ENCODE peak calls at places on chromosomes 1 and 21, in four cellular contexts. X is pancreas, N is hepatocyte, H is aorta. B is an unnamed sample.

GRCh38 chr1:246450485-246451251 is 56.4 kb downstream of the SMYD3 start:
- DNase-seq in X (no peak), N (peak; percentile 13), H (no peak), B (no peak)

GRCh38 chr1:164780863-164781262 is 221.9 kb downstream of the PBX1 start:
- DNase-seq in X (no peak), N (peak; percentile 36), H (no peak), B (peak; percentile 39)

GRCh38 chr1:8989821-8990220 is 36.4 kb downstream of the SLC2A7 start:
- DNase-seq in X (no peak), N (no peak), H (no peak), B (no peak)

GRCh38 chr1:206809504-206810084 is 37.3 kb upstream of the IL10 start:
- DNase-seq in X (no peak), N (peak; percentile 34), H (no peak), B (no peak)

GRCh38 chr1:243819438-243819839 is 30.6 kb downstream of the AKT3 start:
- DNase-seq in X (no peak), N (no peak), H (no peak), B (no peak)

GRCh38 chr1:168609133-168609715 is 32.8 kb downstream of the XCL1 start:
- DNase-seq in X (no peak), N (peak; percentile 27), H (peak; percentile 88), B (peak; percentile 68)

GRCh38 chr1:10693497-10694273 is 102.8 kb downstream of the CASZ1 start:
- DNase-seq in X (peak; percentile 81), N (peak; percentile 70), H (peak; percentile 86), B (peak; percentile 76)

GRCh38 chr1:210293191-210293607 is 35.5 kb upstream of the HHAT start:
- DNase-seq in X (no peak), N (peak; percentile 42), H (peak; percentile 90), B (peak; percentile 90)

GRCh38 chr1:55061706-55062321 is 22.5 kb downstream of the PCSK9 start:
- DNase-seq in X (no peak), N (no peak), H (peak; percentile 80), B (no peak)

GRCh38 chr1:109161836-109162606 is 48.1 kb downstream of the ELAPOR1 start:
- DNase-seq in X (no peak), N (peak; percentile 40), H (no peak), B (peak; percentile 77)

GRCh38 chr21:45593162-45594022 is 50.1 kb upstream of the PCBP3 start:
- DNase-seq in X (peak; percentile 52), N (no peak), H (peak; percentile 70), B (no peak)

GRCh38 chr1:31763671-31764306 is 351 bp downstream of the ADGRB2 start:
- DNase-seq in X (no peak), N (no peak), H (no peak), B (peak; percentile 59)

GRCh38 chr1:246199086-246199485 is 308.0 kb downstream of the SMYD3 start:
- DNase-seq in X (no peak), N (peak; percentile 15), H (no peak), B (no peak)

GRCh38 chr1:37403166-37403565 is 71.2 kb upstream of the ZC3H12A start:
- DNase-seq in X (no peak), N (no peak), H (peak; percentile 43), B (no peak)

GRCh38 chr1:80278936-80279335 is 1272.4 kb upstream of the ADGRL4 start:
- DNase-seq in X (no peak), N (no peak), H (no peak), B (no peak)

GRCh38 chr1:53557830-53558784 is 98.9 kb downstream of the DMRTB1 start:
- DNase-seq in X (peak; percentile 27), N (no peak), H (peak; percentile 48), B (no peak)

GRCh38 chr1:182713939-182714338 is 29.6 kb upstream of the RGS8 start:
- DNase-seq in X (no peak), N (no peak), H (no peak), B (no peak)

GRCh38 chr1:202857136-202857610 is 31.8 kb downstream of the RABIF start:
- DNase-seq in X (no peak), N (peak; percentile 65), H (no peak), B (no peak)

GRCh38 chr1:183191833-183192232 is 5.8 kb downstream of the LAMC2 start:
- DNase-seq in X (no peak), N (no peak), H (no peak), B (no peak)

GRCh38 chr1:85244271-85245053 is 15.0 kb downstream of the C1orf52 start:
- DNase-seq in X (no peak), N (peak; percentile 30), H (no peak), B (no peak)

GRCh38 chr1:58412071-58412580 is 134.4 kb downstream of the OMA1 start:
- DNase-seq in X (no peak), N (no peak), H (no peak), B (no peak)

GRCh38 chr1:244214009-244214967 is 163.2 kb downstream of the ZBTB18 start:
- DNase-seq in X (no peak), N (peak; percentile 64), H (no peak), B (no peak)

GRCh38 chr1:2592672-2593071 is 6.1 kb downstream of the PRXL2B start:
- DNase-seq in X (peak; percentile 58), N (no peak), H (peak; percentile 61), B (no peak)

GRCh38 chr1:154466879-154467767 is 34.9 kb upstream of the TDRD10 start:
- DNase-seq in X (no peak), N (no peak), H (peak; percentile 57), B (no peak)

GRCh38 chr1:224450164-224450955 is 15.8 kb upstream of the WDR26 start:
- DNase-seq in X (no peak), N (no peak), H (no peak), B (no peak)

GRCh38 chr1:185488673-185489311 is 171.7 kb upstream of the IVNS1ABP start:
- DNase-seq in X (peak; percentile 63), N (peak; percentile 67), H (no peak), B (no peak)

GRCh38 chr1:168092566-168093355 is 44.0 kb downstream of the GPR161 start:
- DNase-seq in X (no peak), N (no peak), H (no peak), B (no peak)

GRCh38 chr1:93707956-93708355 is 26.3 kb upstream of the BCAR3 start:
- DNase-seq in X (no peak), N (no peak), H (no peak), B (no peak)

GRCh38 chr1:211415700-211416099 is 76.3 kb downstream of the RD3 start:
- DNase-seq in X (no peak), N (no peak), H (no peak), B (no peak)

GRCh38 chr1:979744-980072 is 2.2 kb downstream of the PERM1 start:
- DNase-seq in X (no peak), N (no peak), H (no peak), B (no peak)
- H3K27ac ChIP-seq in X (no peak overlapping the region), N (no peak overlapping the region), H (no peak overlapping the region), B (no peak overlapping the region)

GRCh38 chr1:15158506-15159165 is 5.1 kb downstream of the TMEM51 start:
- DNase-seq in X (no peak), N (peak; percentile 70), H (no peak), B (no peak)
- H3K4me3 ChIP-seq in X (no peak overlapping the region), N (no peak overlapping the region), H (no peak overlapping the region), B (no peak overlapping the region)

DNA sequence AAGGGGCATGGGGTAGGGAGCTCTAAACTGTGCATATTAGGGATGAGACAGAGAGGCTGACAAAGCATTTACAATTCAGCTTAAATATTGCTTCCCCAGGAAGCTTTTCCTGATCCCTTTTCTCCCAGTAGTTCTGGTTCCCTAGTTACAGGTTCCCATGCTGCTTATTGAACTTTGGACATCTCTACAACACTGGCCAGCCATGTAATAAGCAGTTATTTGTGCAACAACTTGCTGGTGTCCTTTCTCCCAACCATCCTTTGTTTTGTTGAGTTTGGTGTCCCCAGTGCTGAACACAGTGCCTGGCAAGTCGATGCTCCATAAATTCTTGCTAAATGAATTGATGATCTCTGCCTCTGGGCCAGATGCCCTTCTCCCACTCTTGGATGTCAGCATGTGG is 80.6 kb downstream of the PLXNA2 start:
- DNase-seq in X (no peak), N (no peak), H (no peak), B (no peak)
- H3K4me1 ChIP-seq in X (peaks cover 4% of the 10 kb centered on the region), N (peaks cover 51% of the 10 kb centered on the region), H (peaks cover 4% of the 10 kb centered on the region), B (peaks cover 23% of the 10 kb centered on the region)

GRCh38 chr1:119814288-119814687 is 3.0 kb upstream of the REG4 start:
- DNase-seq in X (no peak), N (no peak), H (no peak), B (no peak)
- H3K27ac ChIP-seq in X (no peak overlapping the region), N (peak overlapping the region; percentile 83), H (no peak overlapping the region), B (no peak overlapping the region)

GRCh38 chr1:1069061-1069710 is 4.9 kb downstream of the RNF223 start:
- DNase-seq in X (peak; percentile 98), N (peak; percentile 91), H (peak; percentile 87), B (peak; percentile 69)

GRCh38 chr1:1068374-1069060 is 5.6 kb downstream of the RNF223 start:
- DNase-seq in X (peak; percentile 86), N (peak; percentile 91), H (no peak), B (no peak)

GRCh38 chr1:1071486-1072298 is 2.4 kb downstream of the RNF223 start:
- DNase-seq in X (no peak), N (no peak), H (no peak), B (peak; percentile 39)

GRCh38 chr1:1068077-1068373 is 6.1 kb downstream of the RNF223 start:
- DNase-seq in X (no peak), N (no peak), H (no peak), B (no peak)

DNA sequence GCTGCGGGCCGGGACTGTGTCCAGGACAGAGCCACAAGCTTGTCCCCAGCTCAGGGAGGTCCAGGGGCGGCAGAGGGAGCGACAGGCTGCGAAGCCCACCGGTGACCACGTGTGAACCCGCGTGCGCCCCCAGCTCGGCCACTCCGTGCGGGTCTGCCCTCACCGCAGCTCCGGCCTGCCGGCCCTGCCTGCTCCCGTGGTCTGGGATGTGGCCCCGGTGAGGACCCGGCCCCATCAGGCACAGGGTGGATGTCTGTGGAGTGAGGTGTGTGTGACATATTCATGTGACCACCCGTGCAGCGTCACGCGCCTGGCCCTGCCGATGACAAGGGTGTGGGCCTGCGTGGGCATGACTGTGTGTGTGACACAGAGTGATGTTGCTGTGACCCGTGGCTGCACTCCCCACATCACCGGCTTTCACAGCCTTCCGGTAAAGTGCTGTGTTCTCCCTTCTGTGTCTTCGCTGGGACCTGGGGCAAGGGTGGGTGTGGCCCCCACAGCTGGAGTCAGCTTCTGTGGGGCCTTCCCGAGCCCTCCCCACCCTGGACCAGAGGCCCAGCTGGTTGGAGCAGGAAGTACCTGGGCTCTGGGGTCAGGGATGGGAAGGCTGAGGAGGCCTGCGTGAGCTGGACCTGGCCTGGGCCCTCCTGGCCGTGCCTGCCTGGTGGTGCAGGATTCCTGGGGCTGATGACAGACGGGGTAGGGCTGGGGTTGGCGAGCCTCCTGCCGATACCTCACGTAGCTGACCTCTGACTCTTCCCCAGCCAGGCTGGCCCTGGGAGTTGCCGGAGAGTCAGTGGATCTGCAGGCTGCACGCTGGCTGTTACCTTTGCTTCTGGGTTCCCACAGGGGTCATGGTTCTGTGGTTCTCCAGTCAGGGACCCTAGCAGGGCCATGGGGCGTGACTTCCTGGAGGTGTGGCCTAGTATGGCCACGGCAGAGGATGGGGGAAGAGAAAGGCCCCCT is 4.1 kb downstream of the RNF223 start:
- DNase-seq in X (no peak), N (no peak), H (no peak), B (no peak)
- H3K4me3 ChIP-seq in X (peak overlapping the region; percentile 43), N (no peak overlapping the region), H (no peak overlapping the region), B (no peak overlapping the region)